ENCODE peak calls at places on chromosomes 3 and 15, in four cellular contexts. Z is K562, S is HepG2, C is GM12878. E is an unnamed sample.

GRCh38 chr15:43383070-43383469 is 12.2 kb downstream of the TUBGCP4 start:
- DNase-seq in Z (no peak), S (no peak), C (no peak), E (no peak)

GRCh38 chr3:49900491-49901153 is 3.1 kb downstream of the MST1R start:
- DNase-seq in Z (no peak), S (no peak), C (no peak), E (no peak)

GRCh38 chr15:73923488-73924164 is 2.6 kb upstream of the LOXL1 start:
- DNase-seq in Z (no peak), S (no peak), C (no peak), E (no peak)

GRCh38 chr3:14587733-14588360 is 47.7 kb upstream of the GRIP2 start:
- DNase-seq in Z (no peak), S (peak), C (no peak), E (no peak)

GRCh38 chr3:42763023-42763422 is 10.0 kb downstream of the CCDC13 start:
- DNase-seq in Z (no peak), S (no peak), C (no peak), E (no peak)

GRCh38 chr3:171799501-171799900 is 10.8 kb downstream of the PLD1 start:
- DNase-seq in Z (no peak), S (no peak), C (no peak), E (no peak)

GRCh38 chr3:170033489-170033888 is 4.3 kb upstream of the GPR160 start:
- DNase-seq in Z (no peak), S (no peak), C (no peak), E (no peak)

GRCh38 chr3:147937891-147938290 is 528.7 kb downstream of the ZIC1 start:
- DNase-seq in Z (no peak), S (no peak), C (no peak), E (no peak)

GRCh38 chr3:194688207-194688711 is 2.6 kb downstream of the FAM43A start:
- DNase-seq in Z (no peak), S (peak), C (no peak), E (no peak)

GRCh38 chr3:148697311-148698189 is at the start of gene AGTR1:
- DNase-seq in Z (no peak), S (no peak), C (no peak), E (peak)

GRCh38 chr3:165439765-165440164 is 243.6 kb upstream of the SLITRK3 start:
- DNase-seq in Z (no peak), S (no peak), C (peak), E (no peak)

GRCh38 chr3:16427309-16427965 is 86.1 kb downstream of the RFTN1 start:
- DNase-seq in Z (no peak), S (no peak), C (no peak), E (no peak)

GRCh38 chr3:117752984-117753717 is 1043.6 kb downstream of the TUSC7 start:
- DNase-seq in Z (no peak), S (no peak), C (no peak), E (peak)

GRCh38 chr3:188212308-188212969 is 58.5 kb downstream of the LPP start:
- DNase-seq in Z (no peak), S (peak), C (no peak), E (no peak)

GRCh38 chr15:91866971-91867372 is 13.5 kb downstream of the SLCO3A1 start:
- DNase-seq in Z (no peak), S (no peak), C (no peak), E (no peak)

GRCh38 chr15:40246496-40247275 is 7.8 kb downstream of the PAK6 start:
- DNase-seq in Z (no peak), S (no peak), C (no peak), E (no peak)

GRCh38 chr3:15063238-15063637 is 1.9 kb downstream of the MRPS25 start:
- DNase-seq in Z (no peak), S (no peak), C (no peak), E (no peak)

GRCh38 chr15:73264881-73265280 is 103.9 kb downstream of the HCN4 start:
- DNase-seq in Z (no peak), S (no peak), C (no peak), E (no peak)

GRCh38 chr15:63509933-63510547 is 5.6 kb downstream of the USP3 start:
- DNase-seq in Z (no peak), S (no peak), C (no peak), E (no peak)

GRCh38 chr3:114510201-114510600 is 216.4 kb downstream of the TIGIT start:
- DNase-seq in Z (no peak), S (no peak), C (no peak), E (no peak)

GRCh38 chr3:24018784-24019570 is 73.9 kb downstream of the NR1D2 start:
- DNase-seq in Z (no peak), S (no peak), C (no peak), E (no peak)

GRCh38 chr15:64749999-64750657 is 25.3 kb downstream of the RBPMS2 start:
- DNase-seq in Z (peak), S (no peak), C (no peak), E (peak)

GRCh38 chr3:21944251-21944650 is 193.2 kb upstream of the ZNF385D start:
- DNase-seq in Z (no peak), S (no peak), C (no peak), E (no peak)
- TF ChIP-seq TARDBP in Z (no peak), S (no peak), C (no peak), E (no peak)

GRCh38 chr3:86109434-86109833 is 881.5 kb downstream of the VGLL3 start:
- DNase-seq in Z (no peak), S (no peak), C (no peak), E (no peak)
- TF ChIP-seq FOXM1 in Z (no peak), S (no peak), C (no peak), E (no peak)

DNA sequence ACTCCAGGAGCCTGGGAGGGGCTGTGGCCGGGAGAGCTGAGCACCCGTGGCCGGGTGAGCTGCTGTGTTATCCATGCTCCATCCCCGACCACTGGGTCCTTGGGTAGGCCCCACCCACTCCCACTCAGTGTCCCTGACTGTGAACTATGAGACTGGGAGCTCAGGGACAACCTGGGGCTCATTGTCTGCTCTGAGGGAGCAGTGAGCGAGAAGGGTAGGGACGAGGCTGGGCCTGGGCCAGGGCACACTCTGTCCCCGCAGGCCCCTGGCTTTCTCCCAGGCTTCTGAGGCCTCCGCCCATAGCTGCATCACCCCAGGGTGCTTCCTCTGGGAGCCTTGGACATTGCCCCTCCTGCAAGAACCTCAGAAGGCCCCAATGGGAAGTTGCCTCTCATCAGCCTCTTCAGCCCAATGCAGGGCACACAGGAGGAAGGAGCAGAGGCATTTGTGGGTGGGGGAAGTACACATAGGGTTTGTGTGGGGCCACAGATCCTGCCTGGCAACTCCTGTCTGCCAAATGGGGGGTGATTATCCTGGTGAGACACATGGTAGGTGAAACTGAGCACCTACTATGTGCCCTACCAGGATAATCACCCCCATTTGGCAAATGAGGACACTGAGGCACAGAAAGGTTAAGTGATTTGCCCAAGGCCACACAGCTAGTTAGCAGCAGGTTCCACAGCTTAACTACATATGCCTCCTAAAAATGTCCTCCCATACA is 2.4 kb downstream of the ANPEP start:
- DNase-seq in Z (no peak), S (peak), C (no peak), E (no peak)
- TF ChIP-seq TARDBP in Z (no peak), S (peak), C (no peak), E (no peak)

GRCh38 chr15:70299931-70300858 is 202.5 kb upstream of the TLE3 start:
- DNase-seq in Z (no peak), S (no peak), C (peak), E (no peak)
- TF ChIP-seq FOXM1 in Z (no peak), S (no peak), C (peak), E (no peak)

GRCh38 chr15:44490628-44491027 is 46.3 kb upstream of the EIF3J start:
- DNase-seq in Z (no peak), S (no peak), C (no peak), E (no peak)
- TF ChIP-seq TARDBP in Z (no peak), S (no peak), C (no peak), E (no peak)

GRCh38 chr3:128794788-128795649 is 69.0 kb downstream of the RAB7A start:
- DNase-seq in Z (peak), S (peak), C (no peak), E (peak)

GRCh38 chr3:128799650-128800049 is 73.7 kb downstream of the RAB7A start:
- DNase-seq in Z (no peak), S (no peak), C (no peak), E (no peak)

GRCh38 chr3:128788268-128788869 is 62.4 kb downstream of the RAB7A start:
- DNase-seq in Z (no peak), S (no peak), C (no peak), E (no peak)

GRCh38 chr3:128794067-128794768 is 68.2 kb downstream of the RAB7A start:
- DNase-seq in Z (peak), S (no peak), C (no peak), E (no peak)
- TF ChIP-seq FOXM1 in Z (no peak), S (no peak), C (no peak), E (no peak)

DNA sequence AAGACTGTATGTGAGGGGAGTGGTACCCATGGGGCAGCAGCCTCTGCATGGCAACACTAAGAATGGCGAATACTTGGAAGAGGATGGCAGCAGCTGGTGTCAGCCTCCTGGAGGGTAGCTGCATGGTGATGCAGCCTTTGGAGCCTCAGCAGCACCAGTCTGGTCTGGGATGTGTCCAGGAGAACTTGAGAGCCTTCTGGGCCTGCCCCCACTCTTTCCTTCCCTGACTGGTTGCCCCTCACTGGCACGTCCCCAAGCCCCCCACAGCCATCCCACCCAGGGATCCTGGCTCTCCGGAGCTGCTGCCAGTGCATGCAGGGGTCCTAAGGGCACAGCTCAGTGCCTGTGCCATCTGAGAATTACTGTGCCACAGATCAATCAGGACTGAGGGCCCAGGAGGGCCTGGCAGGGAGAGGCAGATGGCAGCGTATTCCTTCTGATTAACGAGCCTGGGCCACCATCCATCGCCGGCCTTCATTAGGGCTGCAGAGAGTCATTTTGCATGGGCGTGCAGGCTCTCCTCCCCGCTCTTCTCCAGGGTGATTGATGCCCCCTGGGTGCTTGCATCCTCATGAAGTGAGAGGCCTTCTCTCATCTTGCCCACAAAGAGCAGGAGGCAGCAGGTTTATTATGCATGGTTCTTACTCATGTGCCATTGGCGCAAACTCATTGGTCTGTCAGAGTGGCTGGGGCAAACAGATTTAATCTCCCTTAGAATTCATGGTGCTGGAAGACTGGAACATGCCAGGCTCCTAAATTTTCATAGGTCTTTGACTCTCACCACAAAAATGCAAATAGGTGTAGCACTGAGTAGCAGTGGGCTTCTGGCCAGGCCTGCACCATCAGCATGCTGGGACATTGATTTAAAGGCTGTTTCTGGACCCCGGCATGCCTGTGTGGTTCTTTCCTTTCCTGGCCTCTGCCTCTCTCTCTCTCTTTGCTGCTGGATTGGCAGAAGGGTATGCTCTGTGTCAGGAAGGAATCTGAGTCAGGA is 116.8 kb downstream of the EPHB1 start:
- DNase-seq in Z (no peak), S (no peak), C (no peak), E (no peak)
- TF ChIP-seq TARDBP in Z (no peak), S (no peak), C (no peak), E (no peak)

GRCh38 chr15:95558131-95558530 is 772.4 kb upstream of the NR2F2 start:
- DNase-seq in Z (no peak), S (no peak), C (no peak), E (no peak)

GRCh38 chr15:95556225-95556624 is 774.3 kb upstream of the NR2F2 start:
- DNase-seq in Z (no peak), S (no peak), C (no peak), E (no peak)

GRCh38 chr15:95557226-95558046 is 773.1 kb upstream of the NR2F2 start:
- DNase-seq in Z (peak), S (peak), C (peak), E (peak)

GRCh38 chr15:95558916-95559315 is 771.6 kb upstream of the NR2F2 start:
- DNase-seq in Z (no peak), S (no peak), C (no peak), E (no peak)

GRCh38 chr15:95556866-95557225 is 773.7 kb upstream of the NR2F2 start:
- DNase-seq in Z (no peak), S (no peak), C (no peak), E (peak)
- TF ChIP-seq FOXM1 in Z (no peak), S (no peak), C (no peak), E (peak)